ENCODE peak calls at places on chromosomes 1 and 21, in nine cellular contexts. One of them, this sample, is unnamed.

GRCh38 chr1:240533154-240533780 is 78.7 kb downstream of the GREM2 start:
- DNase-seq in stimulated activated CD4-positive, alpha-beta T cell treated with anti-CD3 and anti-CD28 coated beads, TNF-alpha, amount 100 ng/mL, for 1 hour: no peak
- DNase-seq in fibroblast of lung: no peak
- DNase-seq in SK-MEL-5: no peak
- DNase-seq in effector CD4-positive, alpha-beta T cell: no peak
- DNase-seq in T-helper 1 cell: no peak
- DNase-seq in transverse colon: no peak
- DNase-seq in NCI-H345: no peak
- DNase-seq in Daoy: no peak
- DNase-seq in this sample: no peak

GRCh38 chr1:160666079-160666442 is 19.2 kb upstream of the SLAMF1 start:
- DNase-seq in stimulated activated CD4-positive, alpha-beta T cell treated with anti-CD3 and anti-CD28 coated beads, TNF-alpha, amount 100 ng/mL, for 1 hour: no peak
- DNase-seq in fibroblast of lung: no peak
- DNase-seq in SK-MEL-5: no peak
- DNase-seq in effector CD4-positive, alpha-beta T cell: no peak
- DNase-seq in T-helper 1 cell: no peak
- DNase-seq in transverse colon: no peak
- DNase-seq in NCI-H345: no peak
- DNase-seq in Daoy: no peak
- DNase-seq in this sample: no peak

GRCh38 chr1:184170719-184171118 is 119.2 kb downstream of the TSEN15 start:
- DNase-seq in stimulated activated CD4-positive, alpha-beta T cell treated with anti-CD3 and anti-CD28 coated beads, TNF-alpha, amount 100 ng/mL, for 1 hour: no peak
- DNase-seq in fibroblast of lung: no peak
- DNase-seq in SK-MEL-5: no peak
- DNase-seq in effector CD4-positive, alpha-beta T cell: no peak
- DNase-seq in T-helper 1 cell: no peak
- DNase-seq in transverse colon: no peak
- DNase-seq in NCI-H345: no peak
- DNase-seq in Daoy: no peak
- DNase-seq in this sample: no peak

GRCh38 chr1:15038232-15039016 is 115.1 kb upstream of the TMEM51 start:
- DNase-seq in stimulated activated CD4-positive, alpha-beta T cell treated with anti-CD3 and anti-CD28 coated beads, TNF-alpha, amount 100 ng/mL, for 1 hour: no peak
- DNase-seq in fibroblast of lung: peak
- DNase-seq in SK-MEL-5: peak
- DNase-seq in effector CD4-positive, alpha-beta T cell: no peak
- DNase-seq in T-helper 1 cell: no peak
- DNase-seq in transverse colon: no peak
- DNase-seq in NCI-H345: peak
- DNase-seq in Daoy: peak
- DNase-seq in this sample: no peak

GRCh38 chr1:243233908-243234307 is 21.2 kb downstream of the CEP170 start:
- DNase-seq in stimulated activated CD4-positive, alpha-beta T cell treated with anti-CD3 and anti-CD28 coated beads, TNF-alpha, amount 100 ng/mL, for 1 hour: no peak
- DNase-seq in fibroblast of lung: peak
- DNase-seq in SK-MEL-5: no peak
- DNase-seq in effector CD4-positive, alpha-beta T cell: no peak
- DNase-seq in T-helper 1 cell: no peak
- DNase-seq in transverse colon: no peak
- DNase-seq in NCI-H345: no peak
- DNase-seq in Daoy: no peak
- DNase-seq in this sample: no peak

GRCh38 chr1:41613646-41614592 is 129.4 kb upstream of the EDN2 start:
- DNase-seq in stimulated activated CD4-positive, alpha-beta T cell treated with anti-CD3 and anti-CD28 coated beads, TNF-alpha, amount 100 ng/mL, for 1 hour: no peak
- DNase-seq in fibroblast of lung: peak
- DNase-seq in SK-MEL-5: no peak
- DNase-seq in effector CD4-positive, alpha-beta T cell: no peak
- DNase-seq in T-helper 1 cell: no peak
- DNase-seq in transverse colon: no peak
- DNase-seq in NCI-H345: no peak
- DNase-seq in Daoy: no peak
- DNase-seq in this sample: no peak

GRCh38 chr1:93042822-93043557 is 36.1 kb upstream of the MTF2 start:
- DNase-seq in stimulated activated CD4-positive, alpha-beta T cell treated with anti-CD3 and anti-CD28 coated beads, TNF-alpha, amount 100 ng/mL, for 1 hour: no peak
- DNase-seq in fibroblast of lung: no peak
- DNase-seq in SK-MEL-5: no peak
- DNase-seq in effector CD4-positive, alpha-beta T cell: no peak
- DNase-seq in T-helper 1 cell: no peak
- DNase-seq in transverse colon: peak
- DNase-seq in NCI-H345: no peak
- DNase-seq in Daoy: peak
- DNase-seq in this sample: no peak

GRCh38 chr21:32442566-32443318 is 30.2 kb downstream of the EVA1C start:
- DNase-seq in stimulated activated CD4-positive, alpha-beta T cell treated with anti-CD3 and anti-CD28 coated beads, TNF-alpha, amount 100 ng/mL, for 1 hour: no peak
- DNase-seq in fibroblast of lung: no peak
- DNase-seq in SK-MEL-5: no peak
- DNase-seq in effector CD4-positive, alpha-beta T cell: no peak
- DNase-seq in T-helper 1 cell: no peak
- DNase-seq in transverse colon: no peak
- DNase-seq in NCI-H345: no peak
- DNase-seq in Daoy: no peak
- DNase-seq in this sample: no peak

GRCh38 chr21:22231013-22231412 is 1232.8 kb downstream of the NCAM2 start:
- DNase-seq in stimulated activated CD4-positive, alpha-beta T cell treated with anti-CD3 and anti-CD28 coated beads, TNF-alpha, amount 100 ng/mL, for 1 hour: no peak
- DNase-seq in fibroblast of lung: no peak
- DNase-seq in SK-MEL-5: no peak
- DNase-seq in effector CD4-positive, alpha-beta T cell: no peak
- DNase-seq in T-helper 1 cell: no peak
- DNase-seq in transverse colon: no peak
- DNase-seq in NCI-H345: no peak
- DNase-seq in Daoy: no peak
- DNase-seq in this sample: no peak

GRCh38 chr1:1397839-1398523 is 1.2 kb downstream of the CCNL2 start:
- DNase-seq in stimulated activated CD4-positive, alpha-beta T cell treated with anti-CD3 and anti-CD28 coated beads, TNF-alpha, amount 100 ng/mL, for 1 hour: no peak
- DNase-seq in fibroblast of lung: peak
- DNase-seq in SK-MEL-5: no peak
- DNase-seq in effector CD4-positive, alpha-beta T cell: no peak
- DNase-seq in T-helper 1 cell: no peak
- DNase-seq in transverse colon: no peak
- DNase-seq in NCI-H345: no peak
- DNase-seq in Daoy: no peak
- DNase-seq in this sample: no peak

GRCh38 chr1:208510192-208510952 is 266.2 kb upstream of the PLXNA2 start:
- DNase-seq in stimulated activated CD4-positive, alpha-beta T cell treated with anti-CD3 and anti-CD28 coated beads, TNF-alpha, amount 100 ng/mL, for 1 hour: no peak
- DNase-seq in fibroblast of lung: peak
- DNase-seq in SK-MEL-5: no peak
- DNase-seq in effector CD4-positive, alpha-beta T cell: no peak
- DNase-seq in T-helper 1 cell: no peak
- DNase-seq in transverse colon: no peak
- DNase-seq in NCI-H345: no peak
- DNase-seq in Daoy: peak
- DNase-seq in this sample: no peak

GRCh38 chr21:37380349-37381323 is 14.1 kb downstream of the DYRK1A start:
- DNase-seq in stimulated activated CD4-positive, alpha-beta T cell treated with anti-CD3 and anti-CD28 coated beads, TNF-alpha, amount 100 ng/mL, for 1 hour: no peak
- DNase-seq in fibroblast of lung: no peak
- DNase-seq in SK-MEL-5: no peak
- DNase-seq in effector CD4-positive, alpha-beta T cell: no peak
- DNase-seq in T-helper 1 cell: no peak
- DNase-seq in transverse colon: no peak
- DNase-seq in NCI-H345: no peak
- DNase-seq in Daoy: no peak
- DNase-seq in this sample: no peak

GRCh38 chr21:37463083-37463780 is 96.7 kb downstream of the DYRK1A start:
- DNase-seq in stimulated activated CD4-positive, alpha-beta T cell treated with anti-CD3 and anti-CD28 coated beads, TNF-alpha, amount 100 ng/mL, for 1 hour: no peak
- DNase-seq in fibroblast of lung: peak
- DNase-seq in SK-MEL-5: peak
- DNase-seq in effector CD4-positive, alpha-beta T cell: no peak
- DNase-seq in T-helper 1 cell: no peak
- DNase-seq in transverse colon: no peak
- DNase-seq in NCI-H345: peak
- DNase-seq in Daoy: peak
- DNase-seq in this sample: no peak

GRCh38 chr1:6581561-6582305 is 1.9 kb downstream of the ZBTB48 start:
- DNase-seq in stimulated activated CD4-positive, alpha-beta T cell treated with anti-CD3 and anti-CD28 coated beads, TNF-alpha, amount 100 ng/mL, for 1 hour: no peak
- DNase-seq in fibroblast of lung: no peak
- DNase-seq in SK-MEL-5: no peak
- DNase-seq in effector CD4-positive, alpha-beta T cell: no peak
- DNase-seq in T-helper 1 cell: no peak
- DNase-seq in transverse colon: peak
- DNase-seq in NCI-H345: no peak
- DNase-seq in Daoy: peak
- DNase-seq in this sample: no peak

GRCh38 chr21:34313116-34313515 is 50.7 kb upstream of the KCNE2 start:
- DNase-seq in stimulated activated CD4-positive, alpha-beta T cell treated with anti-CD3 and anti-CD28 coated beads, TNF-alpha, amount 100 ng/mL, for 1 hour: no peak
- DNase-seq in fibroblast of lung: no peak
- DNase-seq in SK-MEL-5: no peak
- DNase-seq in effector CD4-positive, alpha-beta T cell: no peak
- DNase-seq in T-helper 1 cell: no peak
- DNase-seq in transverse colon: no peak
- DNase-seq in NCI-H345: no peak
- DNase-seq in Daoy: peak
- DNase-seq in this sample: no peak

GRCh38 chr1:183844806-183845205 is 39.9 kb downstream of the RGL1 start:
- DNase-seq in stimulated activated CD4-positive, alpha-beta T cell treated with anti-CD3 and anti-CD28 coated beads, TNF-alpha, amount 100 ng/mL, for 1 hour: no peak
- DNase-seq in fibroblast of lung: no peak
- DNase-seq in SK-MEL-5: no peak
- DNase-seq in effector CD4-positive, alpha-beta T cell: no peak
- DNase-seq in T-helper 1 cell: no peak
- DNase-seq in transverse colon: no peak
- DNase-seq in NCI-H345: no peak
- DNase-seq in Daoy: no peak
- DNase-seq in this sample: no peak

GRCh38 chr1:50970508-50970885 is 452 bp downstream of the CDKN2C start:
- DNase-seq in stimulated activated CD4-positive, alpha-beta T cell treated with anti-CD3 and anti-CD28 coated beads, TNF-alpha, amount 100 ng/mL, for 1 hour: no peak
- DNase-seq in fibroblast of lung: no peak
- DNase-seq in SK-MEL-5: no peak
- DNase-seq in effector CD4-positive, alpha-beta T cell: no peak
- DNase-seq in T-helper 1 cell: no peak
- DNase-seq in transverse colon: no peak
- DNase-seq in NCI-H345: no peak
- DNase-seq in Daoy: no peak
- DNase-seq in this sample: no peak

GRCh38 chr1:89641781-89642180 is 8.9 kb downstream of the LRRC8C start:
- DNase-seq in stimulated activated CD4-positive, alpha-beta T cell treated with anti-CD3 and anti-CD28 coated beads, TNF-alpha, amount 100 ng/mL, for 1 hour: no peak
- DNase-seq in fibroblast of lung: peak
- DNase-seq in SK-MEL-5: no peak
- DNase-seq in effector CD4-positive, alpha-beta T cell: no peak
- DNase-seq in T-helper 1 cell: no peak
- DNase-seq in transverse colon: no peak
- DNase-seq in NCI-H345: no peak
- DNase-seq in Daoy: no peak
- DNase-seq in this sample: no peak

GRCh38 chr1:209937996-209938959 is at the start of gene SYT14:
- DNase-seq in stimulated activated CD4-positive, alpha-beta T cell treated with anti-CD3 and anti-CD28 coated beads, TNF-alpha, amount 100 ng/mL, for 1 hour: no peak
- DNase-seq in fibroblast of lung: peak
- DNase-seq in SK-MEL-5: peak
- DNase-seq in effector CD4-positive, alpha-beta T cell: no peak
- DNase-seq in T-helper 1 cell: peak
- DNase-seq in transverse colon: no peak
- DNase-seq in NCI-H345: peak
- DNase-seq in Daoy: peak
- DNase-seq in this sample: no peak

GRCh38 chr1:15337656-15338402 is 71.9 kb upstream of the EFHD2 start:
- DNase-seq in stimulated activated CD4-positive, alpha-beta T cell treated with anti-CD3 and anti-CD28 coated beads, TNF-alpha, amount 100 ng/mL, for 1 hour: no peak
- DNase-seq in fibroblast of lung: peak
- DNase-seq in SK-MEL-5: no peak
- DNase-seq in effector CD4-positive, alpha-beta T cell: no peak
- DNase-seq in T-helper 1 cell: no peak
- DNase-seq in transverse colon: no peak
- DNase-seq in NCI-H345: no peak
- DNase-seq in Daoy: peak
- DNase-seq in this sample: no peak

GRCh38 chr1:118863688-118864087 is 124.5 kb downstream of the TBX15 start:
- DNase-seq in stimulated activated CD4-positive, alpha-beta T cell treated with anti-CD3 and anti-CD28 coated beads, TNF-alpha, amount 100 ng/mL, for 1 hour: no peak
- DNase-seq in fibroblast of lung: no peak
- DNase-seq in SK-MEL-5: peak
- DNase-seq in effector CD4-positive, alpha-beta T cell: no peak
- DNase-seq in T-helper 1 cell: no peak
- DNase-seq in transverse colon: no peak
- DNase-seq in NCI-H345: no peak
- DNase-seq in Daoy: no peak
- DNase-seq in this sample: no peak

GRCh38 chr1:116947090-116947489 is 37.4 kb downstream of the PTGFRN start:
- DNase-seq in stimulated activated CD4-positive, alpha-beta T cell treated with anti-CD3 and anti-CD28 coated beads, TNF-alpha, amount 100 ng/mL, for 1 hour: no peak
- DNase-seq in fibroblast of lung: no peak
- DNase-seq in SK-MEL-5: no peak
- DNase-seq in effector CD4-positive, alpha-beta T cell: no peak
- DNase-seq in T-helper 1 cell: no peak
- DNase-seq in transverse colon: no peak
- DNase-seq in NCI-H345: no peak
- DNase-seq in Daoy: no peak
- DNase-seq in this sample: no peak

GRCh38 chr1:154325583-154326545 is 539 bp downstream of the ATP8B2 start:
- DNase-seq in stimulated activated CD4-positive, alpha-beta T cell treated with anti-CD3 and anti-CD28 coated beads, TNF-alpha, amount 100 ng/mL, for 1 hour: no peak
- DNase-seq in fibroblast of lung: peak
- DNase-seq in SK-MEL-5: peak
- DNase-seq in effector CD4-positive, alpha-beta T cell: peak
- DNase-seq in T-helper 1 cell: peak
- DNase-seq in transverse colon: peak
- DNase-seq in NCI-H345: peak
- DNase-seq in Daoy: peak
- DNase-seq in this sample: peak

GRCh38 chr1:78501203-78501602 is 10.4 kb downstream of the PTGFR start:
- DNase-seq in stimulated activated CD4-positive, alpha-beta T cell treated with anti-CD3 and anti-CD28 coated beads, TNF-alpha, amount 100 ng/mL, for 1 hour: no peak
- DNase-seq in fibroblast of lung: no peak
- DNase-seq in SK-MEL-5: no peak
- DNase-seq in effector CD4-positive, alpha-beta T cell: no peak
- DNase-seq in T-helper 1 cell: no peak
- DNase-seq in transverse colon: no peak
- DNase-seq in NCI-H345: peak
- DNase-seq in Daoy: no peak
- DNase-seq in this sample: no peak

GRCh38 chr1:221543529-221544120 is 198.3 kb downstream of the DUSP10 start:
- DNase-seq in stimulated activated CD4-positive, alpha-beta T cell treated with anti-CD3 and anti-CD28 coated beads, TNF-alpha, amount 100 ng/mL, for 1 hour: no peak
- DNase-seq in fibroblast of lung: peak
- DNase-seq in SK-MEL-5: peak
- DNase-seq in effector CD4-positive, alpha-beta T cell: no peak
- DNase-seq in T-helper 1 cell: no peak
- DNase-seq in transverse colon: no peak
- DNase-seq in NCI-H345: no peak
- DNase-seq in Daoy: peak
- DNase-seq in this sample: no peak

GRCh38 chr1:196372896-196373536 is 235.2 kb downstream of the KCNT2 start:
- DNase-seq in stimulated activated CD4-positive, alpha-beta T cell treated with anti-CD3 and anti-CD28 coated beads, TNF-alpha, amount 100 ng/mL, for 1 hour: no peak
- DNase-seq in fibroblast of lung: peak
- DNase-seq in SK-MEL-5: peak
- DNase-seq in effector CD4-positive, alpha-beta T cell: no peak
- DNase-seq in T-helper 1 cell: no peak
- DNase-seq in transverse colon: no peak
- DNase-seq in NCI-H345: peak
- DNase-seq in Daoy: no peak
- DNase-seq in this sample: no peak

GRCh38 chr1:57017201-57017600 is 51.4 kb upstream of the C8B start:
- DNase-seq in stimulated activated CD4-positive, alpha-beta T cell treated with anti-CD3 and anti-CD28 coated beads, TNF-alpha, amount 100 ng/mL, for 1 hour: no peak
- DNase-seq in fibroblast of lung: no peak
- DNase-seq in SK-MEL-5: no peak
- DNase-seq in effector CD4-positive, alpha-beta T cell: no peak
- DNase-seq in T-helper 1 cell: no peak
- DNase-seq in transverse colon: no peak
- DNase-seq in NCI-H345: peak
- DNase-seq in Daoy: peak
- DNase-seq in this sample: no peak

GRCh38 chr1:173329747-173330146 is 122.6 kb upstream of the TNFSF4 start:
- DNase-seq in stimulated activated CD4-positive, alpha-beta T cell treated with anti-CD3 and anti-CD28 coated beads, TNF-alpha, amount 100 ng/mL, for 1 hour: no peak
- DNase-seq in fibroblast of lung: peak
- DNase-seq in SK-MEL-5: no peak
- DNase-seq in effector CD4-positive, alpha-beta T cell: no peak
- DNase-seq in T-helper 1 cell: no peak
- DNase-seq in transverse colon: no peak
- DNase-seq in NCI-H345: no peak
- DNase-seq in Daoy: peak
- DNase-seq in this sample: no peak

GRCh38 chr1:232282541-232282940 is 347.4 kb downstream of the SIPA1L2 start:
- DNase-seq in stimulated activated CD4-positive, alpha-beta T cell treated with anti-CD3 and anti-CD28 coated beads, TNF-alpha, amount 100 ng/mL, for 1 hour: no peak
- DNase-seq in fibroblast of lung: no peak
- DNase-seq in SK-MEL-5: no peak
- DNase-seq in effector CD4-positive, alpha-beta T cell: no peak
- DNase-seq in T-helper 1 cell: no peak
- DNase-seq in transverse colon: no peak
- DNase-seq in NCI-H345: no peak
- DNase-seq in Daoy: no peak
- DNase-seq in this sample: no peak

GRCh38 chr21:42314616-42315295 is 453 bp downstream of the TFF3 start:
- DNase-seq in stimulated activated CD4-positive, alpha-beta T cell treated with anti-CD3 and anti-CD28 coated beads, TNF-alpha, amount 100 ng/mL, for 1 hour: no peak
- DNase-seq in fibroblast of lung: no peak
- DNase-seq in SK-MEL-5: no peak
- DNase-seq in effector CD4-positive, alpha-beta T cell: no peak
- DNase-seq in T-helper 1 cell: no peak
- DNase-seq in transverse colon: peak
- DNase-seq in NCI-H345: peak
- DNase-seq in Daoy: no peak
- DNase-seq in this sample: no peak

GRCh38 chr1:203702130-203702577 is 62.8 kb upstream of the LAX1 start:
- DNase-seq in stimulated activated CD4-positive, alpha-beta T cell treated with anti-CD3 and anti-CD28 coated beads, TNF-alpha, amount 100 ng/mL, for 1 hour: peak
- DNase-seq in fibroblast of lung: peak
- DNase-seq in SK-MEL-5: peak
- DNase-seq in effector CD4-positive, alpha-beta T cell: peak
- DNase-seq in T-helper 1 cell: peak
- DNase-seq in transverse colon: peak
- DNase-seq in NCI-H345: peak
- DNase-seq in Daoy: peak
- DNase-seq in this sample: peak